ENCODE peak calls at places on chromosomes 6 and 20, in seven cellular contexts. One of them, this sample, is unnamed.

GRCh38 chr6:71139249-71139648 is 149.4 kb upstream of the OGFRL1 start:
- DNase-seq in cardiac muscle cell: peak
- DNase-seq in Peyer's patch: no peak
- DNase-seq in heart right ventricle: no peak
- DNase-seq in lower lobe of right lung: no peak
- DNase-seq in tibial nerve: no peak
- DNase-seq in sigmoid colon: no peak
- DNase-seq in this sample: no peak

GRCh38 chr20:59820204-59821041 is 113.0 kb downstream of the SYCP2 start:
- DNase-seq in heart right ventricle: peak
- DNase-seq in lower lobe of right lung: no peak
- DNase-seq in sigmoid colon: no peak
- DNase-seq in cardiac muscle cell: no peak
- DNase-seq in tibial nerve: peak
- DNase-seq in Peyer's patch: peak
- DNase-seq in this sample: no peak

GRCh38 chr6:134873500-134874388 is 76.2 kb downstream of the ALDH8A1 start:
- DNase-seq in tibial nerve: no peak
- DNase-seq in lower lobe of right lung: no peak
- DNase-seq in Peyer's patch: peak
- DNase-seq in heart right ventricle: no peak
- DNase-seq in sigmoid colon: no peak
- DNase-seq in cardiac muscle cell: no peak
- DNase-seq in this sample: peak

GRCh38 chr6:131948692-131949614 is 2.2 kb downstream of the CCN2 start:
- DNase-seq in Peyer's patch: no peak
- DNase-seq in sigmoid colon: peak
- DNase-seq in heart right ventricle: peak
- DNase-seq in cardiac muscle cell: peak
- DNase-seq in tibial nerve: peak
- DNase-seq in lower lobe of right lung: no peak
- DNase-seq in this sample: no peak

GRCh38 chr6:42451595-42452170 is at the start of gene TRERF1:
- DNase-seq in heart right ventricle: peak
- DNase-seq in tibial nerve: peak
- DNase-seq in cardiac muscle cell: peak
- DNase-seq in Peyer's patch: peak
- DNase-seq in sigmoid colon: peak
- DNase-seq in lower lobe of right lung: peak
- DNase-seq in this sample: peak

GRCh38 chr6:114559419-114559818 is 216.6 kb upstream of the HS3ST5 start:
- DNase-seq in Peyer's patch: no peak
- DNase-seq in cardiac muscle cell: no peak
- DNase-seq in tibial nerve: no peak
- DNase-seq in lower lobe of right lung: no peak
- DNase-seq in heart right ventricle: no peak
- DNase-seq in sigmoid colon: no peak
- DNase-seq in this sample: no peak

GRCh38 chr6:10386756-10387654 is 27.9 kb downstream of the TFAP2A start:
- DNase-seq in sigmoid colon: no peak
- DNase-seq in Peyer's patch: no peak
- DNase-seq in cardiac muscle cell: no peak
- DNase-seq in lower lobe of right lung: no peak
- DNase-seq in heart right ventricle: no peak
- DNase-seq in tibial nerve: no peak
- DNase-seq in this sample: no peak

GRCh38 chr20:33316343-33316742 is 33.3 kb downstream of the BPIFB1 start:
- DNase-seq in heart right ventricle: no peak
- DNase-seq in sigmoid colon: no peak
- DNase-seq in cardiac muscle cell: no peak
- DNase-seq in tibial nerve: no peak
- DNase-seq in lower lobe of right lung: no peak
- DNase-seq in Peyer's patch: no peak
- DNase-seq in this sample: no peak

GRCh38 chr6:161482517-161482903 is 208.6 kb upstream of the AGPAT4 start:
- DNase-seq in tibial nerve: peak
- DNase-seq in heart right ventricle: no peak
- DNase-seq in lower lobe of right lung: no peak
- DNase-seq in sigmoid colon: no peak
- DNase-seq in Peyer's patch: no peak
- DNase-seq in cardiac muscle cell: no peak
- DNase-seq in this sample: no peak

GRCh38 chr6:44201200-44201599 is 15.5 kb upstream of the MYMX start:
- DNase-seq in sigmoid colon: no peak
- DNase-seq in Peyer's patch: no peak
- DNase-seq in tibial nerve: no peak
- DNase-seq in cardiac muscle cell: no peak
- DNase-seq in lower lobe of right lung: peak
- DNase-seq in heart right ventricle: no peak
- DNase-seq in this sample: no peak

GRCh38 chr6:49666930-49667369 is 30.3 kb upstream of the RHAG start:
- DNase-seq in cardiac muscle cell: no peak
- DNase-seq in Peyer's patch: no peak
- DNase-seq in heart right ventricle: no peak
- DNase-seq in tibial nerve: no peak
- DNase-seq in lower lobe of right lung: no peak
- DNase-seq in sigmoid colon: no peak
- DNase-seq in this sample: no peak

GRCh38 chr20:2729791-2730190 is 37.2 kb downstream of the EBF4 start:
- DNase-seq in tibial nerve: no peak
- DNase-seq in heart right ventricle: no peak
- DNase-seq in cardiac muscle cell: peak
- DNase-seq in sigmoid colon: no peak
- DNase-seq in lower lobe of right lung: no peak
- DNase-seq in Peyer's patch: no peak
- DNase-seq in this sample: no peak

GRCh38 chr6:160755168-160755567 is 53.1 kb downstream of the PLG start:
- DNase-seq in Peyer's patch: no peak
- DNase-seq in cardiac muscle cell: no peak
- DNase-seq in sigmoid colon: no peak
- DNase-seq in heart right ventricle: no peak
- DNase-seq in tibial nerve: no peak
- DNase-seq in lower lobe of right lung: no peak
- DNase-seq in this sample: no peak

GRCh38 chr20:58839474-58839874 is 11.2 kb downstream of the GNAS-AS1 start:
- DNase-seq in lower lobe of right lung: no peak
- DNase-seq in tibial nerve: no peak
- DNase-seq in cardiac muscle cell: peak
- DNase-seq in Peyer's patch: no peak
- DNase-seq in heart right ventricle: peak
- DNase-seq in sigmoid colon: no peak
- DNase-seq in this sample: peak

GRCh38 chr6:104940238-104940880 is 16.5 kb upstream of the LIN28B start:
- DNase-seq in cardiac muscle cell: no peak
- DNase-seq in Peyer's patch: no peak
- DNase-seq in tibial nerve: no peak
- DNase-seq in sigmoid colon: no peak
- DNase-seq in heart right ventricle: no peak
- DNase-seq in lower lobe of right lung: no peak
- DNase-seq in this sample: no peak

GRCh38 chr6:138161434-138162103 is at the start of gene ARFGEF3:
- DNase-seq in sigmoid colon: no peak
- DNase-seq in tibial nerve: no peak
- DNase-seq in cardiac muscle cell: peak
- DNase-seq in heart right ventricle: peak
- DNase-seq in Peyer's patch: peak
- DNase-seq in lower lobe of right lung: peak
- DNase-seq in this sample: peak

GRCh38 chr6:33407132-33407718 is 3.6 kb upstream of the PHF1 start:
- DNase-seq in heart right ventricle: no peak
- DNase-seq in cardiac muscle cell: peak
- DNase-seq in lower lobe of right lung: no peak
- DNase-seq in tibial nerve: no peak
- DNase-seq in Peyer's patch: peak
- DNase-seq in sigmoid colon: no peak
- DNase-seq in this sample: no peak

GRCh38 chr20:36967636-36968035 is 16.1 kb upstream of the SAMHD1 start:
- DNase-seq in sigmoid colon: no peak
- DNase-seq in lower lobe of right lung: no peak
- DNase-seq in heart right ventricle: no peak
- DNase-seq in tibial nerve: no peak
- DNase-seq in Peyer's patch: no peak
- DNase-seq in cardiac muscle cell: no peak
- DNase-seq in this sample: no peak

GRCh38 chr20:13170771-13171170 is 50.3 kb upstream of the ISM1 start:
- DNase-seq in Peyer's patch: no peak
- DNase-seq in lower lobe of right lung: no peak
- DNase-seq in tibial nerve: no peak
- DNase-seq in cardiac muscle cell: no peak
- DNase-seq in sigmoid colon: no peak
- DNase-seq in heart right ventricle: no peak
- DNase-seq in this sample: no peak

GRCh38 chr20:6654490-6655247 is 112.8 kb upstream of the BMP2 start:
- DNase-seq in sigmoid colon: no peak
- DNase-seq in heart right ventricle: no peak
- DNase-seq in Peyer's patch: no peak
- DNase-seq in tibial nerve: no peak
- DNase-seq in cardiac muscle cell: no peak
- DNase-seq in lower lobe of right lung: no peak
- DNase-seq in this sample: no peak

GRCh38 chr6:147826698-147827097 is 318.2 kb downstream of the SAMD5 start:
- DNase-seq in Peyer's patch: no peak
- DNase-seq in sigmoid colon: no peak
- DNase-seq in lower lobe of right lung: no peak
- DNase-seq in heart right ventricle: no peak
- DNase-seq in tibial nerve: no peak
- DNase-seq in cardiac muscle cell: no peak
- DNase-seq in this sample: no peak

GRCh38 chr20:17614812-17615644 is 45.2 kb downstream of the DSTN start:
- DNase-seq in lower lobe of right lung: peak
- DNase-seq in Peyer's patch: peak
- DNase-seq in tibial nerve: no peak
- DNase-seq in heart right ventricle: no peak
- DNase-seq in sigmoid colon: peak
- DNase-seq in cardiac muscle cell: no peak
- DNase-seq in this sample: no peak

GRCh38 chr6:3385660-3386151 is 71.1 kb downstream of the SLC22A23 start:
- DNase-seq in sigmoid colon: peak
- DNase-seq in lower lobe of right lung: no peak
- DNase-seq in heart right ventricle: no peak
- DNase-seq in cardiac muscle cell: no peak
- DNase-seq in tibial nerve: peak
- DNase-seq in Peyer's patch: no peak
- DNase-seq in this sample: no peak

GRCh38 chr6:127069659-127070279 is 48.7 kb upstream of the RSPO3 start:
- DNase-seq in sigmoid colon: no peak
- DNase-seq in Peyer's patch: no peak
- DNase-seq in cardiac muscle cell: peak
- DNase-seq in heart right ventricle: no peak
- DNase-seq in lower lobe of right lung: no peak
- DNase-seq in tibial nerve: no peak
- DNase-seq in this sample: no peak

GRCh38 chr6:54262499-54262898 is 45.7 kb upstream of the TINAG start:
- DNase-seq in cardiac muscle cell: no peak
- DNase-seq in sigmoid colon: no peak
- DNase-seq in tibial nerve: no peak
- DNase-seq in lower lobe of right lung: no peak
- DNase-seq in Peyer's patch: no peak
- DNase-seq in heart right ventricle: no peak
- DNase-seq in this sample: no peak

GRCh38 chr6:54267798-54268197 is 40.4 kb upstream of the TINAG start:
- DNase-seq in heart right ventricle: no peak
- DNase-seq in Peyer's patch: no peak
- DNase-seq in tibial nerve: no peak
- DNase-seq in cardiac muscle cell: peak
- DNase-seq in lower lobe of right lung: no peak
- DNase-seq in sigmoid colon: no peak
- DNase-seq in this sample: no peak

GRCh38 chr6:54262956-54263355 is 45.3 kb upstream of the TINAG start:
- DNase-seq in cardiac muscle cell: no peak
- DNase-seq in heart right ventricle: no peak
- DNase-seq in tibial nerve: no peak
- DNase-seq in lower lobe of right lung: no peak
- DNase-seq in sigmoid colon: no peak
- DNase-seq in Peyer's patch: no peak
- DNase-seq in this sample: no peak

GRCh38 chr6:54264581-54265272 is 43.5 kb upstream of the TINAG start:
- DNase-seq in heart right ventricle: no peak
- DNase-seq in sigmoid colon: no peak
- DNase-seq in lower lobe of right lung: no peak
- DNase-seq in tibial nerve: no peak
- DNase-seq in cardiac muscle cell: no peak
- DNase-seq in Peyer's patch: no peak
- DNase-seq in this sample: no peak

DNA sequence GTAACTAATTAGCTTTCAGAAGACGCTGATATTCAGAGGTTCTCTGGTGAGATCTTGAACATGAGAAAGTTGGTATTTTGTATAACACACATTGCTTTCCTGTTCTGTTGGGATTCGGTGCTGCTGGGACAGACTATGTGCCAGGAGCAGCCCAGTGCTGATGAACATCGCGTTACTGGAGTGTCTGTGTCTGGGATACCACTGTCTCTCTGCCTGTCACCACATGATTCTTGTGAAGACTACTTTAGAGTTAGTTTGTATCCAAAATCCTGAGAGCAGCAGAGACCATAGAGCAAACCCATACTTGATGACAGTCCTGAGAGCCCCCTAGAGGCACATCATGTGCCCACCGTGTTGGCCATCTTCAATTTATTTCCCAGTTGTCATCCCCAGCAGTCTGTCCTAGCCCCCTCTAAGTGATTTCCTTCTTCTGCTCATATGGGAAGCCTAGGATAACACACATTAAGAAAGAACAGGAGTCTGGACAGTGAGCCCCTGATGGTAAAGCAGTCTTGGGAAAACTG is 41.8 kb upstream of the TINAG start:
- DNase-seq in sigmoid colon: no peak
- DNase-seq in Peyer's patch: no peak
- DNase-seq in lower lobe of right lung: no peak
- DNase-seq in tibial nerve: no peak
- DNase-seq in cardiac muscle cell: no peak
- DNase-seq in heart right ventricle: no peak
- DNase-seq in this sample: no peak
- TF ChIP-seq CTCF in sigmoid colon: no peak
- TF ChIP-seq CTCF in Peyer's patch: no peak
- TF ChIP-seq CTCF in lower lobe of right lung: no peak
- TF ChIP-seq CTCF in tibial nerve: no peak
- TF ChIP-seq CTCF in cardiac muscle cell: no peak
- TF ChIP-seq CTCF in heart right ventricle: no peak
- TF ChIP-seq CTCF in this sample: no peak

GRCh38 chr20:44810391-44811149 is at the start of gene RIMS4:
- DNase-seq in lower lobe of right lung: no peak
- DNase-seq in tibial nerve: no peak
- DNase-seq in cardiac muscle cell: peak
- DNase-seq in heart right ventricle: no peak
- DNase-seq in sigmoid colon: no peak
- DNase-seq in Peyer's patch: no peak
- DNase-seq in this sample: no peak
- H3K4me3 ChIP-seq in lower lobe of right lung: peak
- H3K4me3 ChIP-seq in tibial nerve: no peak
- H3K4me3 ChIP-seq in cardiac muscle cell: peak
- H3K4me3 ChIP-seq in heart right ventricle: no peak
- H3K4me3 ChIP-seq in sigmoid colon: peak
- H3K4me3 ChIP-seq in Peyer's patch: no peak
- H3K4me3 ChIP-seq in this sample: no peak

GRCh38 chr6:119331676-119332286 is 17.8 kb downstream of the MAN1A1 start:
- DNase-seq in cardiac muscle cell: no peak
- DNase-seq in lower lobe of right lung: no peak
- DNase-seq in heart right ventricle: no peak
- DNase-seq in Peyer's patch: no peak
- DNase-seq in tibial nerve: no peak
- DNase-seq in sigmoid colon: no peak
- DNase-seq in this sample: no peak
- TF ChIP-seq CTCF in cardiac muscle cell: no peak
- TF ChIP-seq CTCF in lower lobe of right lung: no peak
- TF ChIP-seq CTCF in heart right ventricle: no peak
- TF ChIP-seq CTCF in Peyer's patch: no peak
- TF ChIP-seq CTCF in tibial nerve: no peak
- TF ChIP-seq CTCF in sigmoid colon: no peak
- TF ChIP-seq CTCF in this sample: no peak

GRCh38 chr6:15398657-15399287 is 152.9 kb downstream of the JARID2 start:
- DNase-seq in Peyer's patch: no peak
- DNase-seq in heart right ventricle: no peak
- DNase-seq in lower lobe of right lung: no peak
- DNase-seq in cardiac muscle cell: no peak
- DNase-seq in tibial nerve: no peak
- DNase-seq in sigmoid colon: no peak
- DNase-seq in this sample: peak
- H3K4me3 ChIP-seq in Peyer's patch: no peak
- H3K4me3 ChIP-seq in heart right ventricle: no peak
- H3K4me3 ChIP-seq in lower lobe of right lung: no peak
- H3K4me3 ChIP-seq in cardiac muscle cell: no peak
- H3K4me3 ChIP-seq in tibial nerve: no peak
- H3K4me3 ChIP-seq in sigmoid colon: no peak
- H3K4me3 ChIP-seq in this sample: peak